ENCODE peak calls at places on chromosomes 12 and 14, in seven cellular contexts. E is IMR-90, I is body of pancreas, P is NT2/D1, R is heart right ventricle, L is mammary epithelial cell, N is esophagus muscularis mucosa. U is an unnamed sample.

GRCh38 chr12:5217936-5218335 is 174.3 kb downstream of the KCNA5 start:
- DNase-seq in L (no peak), P (no peak), N (no peak), E (no peak), I (no peak), R (no peak), U (no peak)

GRCh38 chr14:87001333-87001732 is 991.6 kb downstream of the GALC start:
- DNase-seq in I (no peak), P (no peak), E (no peak), N (no peak), L (no peak), R (no peak), U (no peak)

GRCh38 chr14:78863143-78863542 is 693.0 kb downstream of the NRXN3 start:
- DNase-seq in E (peak; percentile 43), P (peak; percentile 28), R (no peak), N (no peak), I (no peak), L (peak; percentile 25), U (peak; percentile 6)

GRCh38 chr12:88574278-88574677 is 6.0 kb downstream of the KITLG start:
- DNase-seq in R (no peak), E (peak; percentile 45), L (no peak), I (no peak), N (no peak), P (no peak), U (peak; percentile 14)

GRCh38 chr14:96001866-96002510 is 37.2 kb upstream of the C14orf132 start:
- DNase-seq in E (peak; percentile 8), I (no peak), N (no peak), L (no peak), P (no peak), R (no peak), U (peak; percentile 21)

GRCh38 chr12:52789637-52790426 is 6.1 kb downstream of the KRT3 start:
- DNase-seq in N (no peak), P (no peak), L (no peak), R (no peak), I (peak; percentile 7), E (no peak), U (no peak)

GRCh38 chr14:73460691-73461127 is 2.4 kb upstream of the NUMB start:
- DNase-seq in N (no peak), P (no peak), R (peak; percentile 64), E (peak; percentile 77), L (peak; percentile 55), I (no peak), U (no peak)

GRCh38 chr14:102504302-102504950 is 5.2 kb downstream of the ANKRD9 start:
- DNase-seq in L (no peak), N (no peak), E (no peak), I (no peak), R (no peak), P (no peak), U (no peak)

GRCh38 chr12:73383584-73384229 is 1111.5 kb downstream of the TRHDE start:
- DNase-seq in N (no peak), I (no peak), E (no peak), L (no peak), P (no peak), R (no peak), U (no peak)

GRCh38 chr14:24411468-24412454 is 13.0 kb downstream of the NYNRIN start:
- DNase-seq in N (no peak), I (peak; percentile 42), R (no peak), E (peak; percentile 59), L (no peak), P (no peak), U (no peak)

GRCh38 chr12:112261559-112261958 is 120.7 kb downstream of the HECTD4 start:
- DNase-seq in R (no peak), N (no peak), L (no peak), E (no peak), I (no peak), P (peak; percentile 6), U (no peak)

GRCh38 chr14:97491697-97492096 is 694.5 kb downstream of the VRK1 start:
- DNase-seq in E (no peak), R (no peak), P (no peak), L (no peak), I (no peak), N (no peak), U (no peak)

GRCh38 chr12:58408516-58408915 is 467.1 kb downstream of the ATP23 start:
- DNase-seq in I (no peak), R (no peak), E (peak; percentile 31), P (no peak), N (no peak), L (no peak), U (peak; percentile 60)

GRCh38 chr12:14417717-14418116 is 52.2 kb downstream of the ATF7IP start:
- DNase-seq in R (peak; percentile 79), E (peak; percentile 92), P (peak; percentile 70), L (peak; percentile 74), N (no peak), I (peak; percentile 86), U (peak; percentile 22)

GRCh38 chr12:94186461-94187237 is 38.3 kb downstream of the PLXNC1 start:
- DNase-seq in R (no peak), N (no peak), L (no peak), E (peak; percentile 61), P (no peak), I (peak; percentile 46), U (no peak)

GRCh38 chr12:99658950-99659349 is 11.4 kb downstream of the GARIN6 start:
- DNase-seq in I (no peak), R (no peak), E (no peak), N (no peak), P (no peak), L (no peak), U (no peak)

GRCh38 chr12:88572785-88573565 is 7.3 kb downstream of the KITLG start:
- DNase-seq in I (no peak), L (no peak), R (no peak), N (no peak), E (no peak), P (no peak), U (no peak)

GRCh38 chr12:117875652-117876491 is 92.9 kb downstream of the KSR2 start:
- DNase-seq in N (no peak), E (peak; percentile 3), L (no peak), R (no peak), P (peak; percentile 70), I (no peak), U (no peak)

GRCh38 chr14:53900499-53900898 is 56.1 kb downstream of the BMP4 start:
- DNase-seq in L (no peak), N (no peak), I (peak; percentile 5), E (no peak), P (no peak), R (peak; percentile 14), U (no peak)

GRCh38 chr12:26845057-26845666 is 12.2 kb upstream of the ITPR2 start:
- DNase-seq in L (peak; percentile 13), P (peak; percentile 68), N (no peak), E (peak; percentile 34), I (peak; percentile 74), R (peak; percentile 74), U (peak; percentile 55)

GRCh38 chr12:21451529-21451928 is 14.1 kb downstream of the PYROXD1 start:
- DNase-seq in L (no peak), N (no peak), P (peak; percentile 28), E (peak; percentile 56), I (no peak), R (no peak), U (no peak)

GRCh38 chr12:31496257-31496656 is 94.7 kb downstream of the DENND5B start:
- DNase-seq in I (no peak), R (no peak), N (no peak), E (peak; percentile 37), L (no peak), P (no peak), U (no peak)

GRCh38 chr12:80848858-80849257 is 88.9 kb downstream of the LIN7A start:
- DNase-seq in R (no peak), L (no peak), P (no peak), N (no peak), I (no peak), E (no peak), U (no peak)

GRCh38 chr12:107238276-107238675 is 144.9 kb upstream of the CRY1 start:
- DNase-seq in I (no peak), P (no peak), L (peak; percentile 23), R (no peak), E (peak; percentile 48), N (no peak), U (no peak)

GRCh38 chr12:107241421-107241820 is 148.1 kb upstream of the CRY1 start:
- DNase-seq in P (no peak), N (no peak), R (no peak), L (no peak), E (no peak), I (peak; percentile 10), U (no peak)

GRCh38 chr12:107244584-107244983 is 151.2 kb upstream of the CRY1 start:
- DNase-seq in R (no peak), I (no peak), L (no peak), P (no peak), E (no peak), N (no peak), U (no peak)

GRCh38 chr12:107243316-107243715 is 150.0 kb upstream of the CRY1 start:
- DNase-seq in L (no peak), E (no peak), I (peak; percentile 81), P (no peak), R (no peak), N (no peak), U (no peak)

GRCh38 chr12:107242189-107242588 is 148.8 kb upstream of the CRY1 start:
- DNase-seq in R (no peak), L (no peak), N (no peak), P (no peak), E (peak; percentile 20), I (no peak), U (no peak)
- H3K4me3 ChIP-seq in R (no peak overlapping the region), L (no peak overlapping the region), N (no peak overlapping the region), P (no peak overlapping the region), E (no peak overlapping the region), I (no peak overlapping the region), U (no peak overlapping the region)

DNA sequence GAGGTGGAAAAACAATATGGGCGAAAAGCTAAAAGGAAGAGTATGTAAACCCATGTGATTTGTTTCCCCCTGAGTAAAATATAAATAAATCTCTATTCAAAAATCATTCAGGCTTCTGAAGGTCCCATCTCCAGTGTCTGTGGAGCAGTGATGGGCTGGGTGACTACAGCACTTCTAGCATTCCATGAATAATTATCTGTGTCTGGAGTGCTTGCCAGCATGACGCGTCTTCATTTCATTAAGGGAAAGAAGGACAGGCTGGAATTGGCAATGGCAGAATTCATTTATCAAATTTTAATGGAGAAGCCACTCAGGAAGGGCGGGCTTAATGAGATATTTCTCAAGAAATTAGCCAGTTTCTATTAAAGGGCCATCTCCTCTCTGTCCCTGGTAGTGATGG is 916.3 kb upstream of the SEL1L start:
- DNase-seq in L (no peak), R (no peak), N (no peak), E (no peak), P (no peak), I (no peak), U (no peak)
- H3K9me3 ChIP-seq in L (peaks cover 20% of the 10 kb centered on the region), R (no peaks in the 10 kb centered on the region), N (no peaks in the 10 kb centered on the region), E (peaks cover 13% of the 10 kb centered on the region), P (no peaks in the 10 kb centered on the region), I (no peaks in the 10 kb centered on the region), U (no peaks in the 10 kb centered on the region)

GRCh38 chr12:101729842-101730241 is 9.4 kb downstream of the SYCP3 start:
- DNase-seq in E (no peak), I (no peak), R (no peak), P (no peak), L (no peak), N (no peak), U (no peak)
- H3K4me3 ChIP-seq in E (no peak overlapping the region), I (no peak overlapping the region), R (no peak overlapping the region), P (no peak overlapping the region), L (no peak overlapping the region), N (no peak overlapping the region), U (no peak overlapping the region)

DNA sequence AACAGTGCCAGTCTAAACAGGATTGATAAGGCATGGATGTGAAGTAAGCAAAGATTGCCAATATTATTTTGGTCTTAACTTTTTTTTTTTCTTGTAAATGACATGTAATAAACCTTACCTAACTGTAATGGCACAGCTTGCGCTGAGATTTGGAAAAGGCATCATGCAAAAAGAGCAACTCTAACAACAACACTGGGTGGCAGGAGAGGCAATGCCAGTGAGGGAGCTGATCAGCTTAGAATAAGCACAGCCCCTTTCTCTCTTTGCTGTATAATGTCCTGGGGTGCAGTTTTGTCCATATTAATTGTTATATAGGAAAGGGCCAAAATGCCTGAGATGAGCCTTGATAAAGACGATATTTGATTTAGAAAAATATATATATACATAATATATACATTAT is 1589.7 kb upstream of the FLRT2 start:
- DNase-seq in I (peak; percentile 30), P (no peak), N (no peak), E (no peak), R (no peak), L (no peak), U (no peak)
- H3K9me3 ChIP-seq in I (peaks cover 7% of the 10 kb centered on the region), P (peaks cover 10% of the 10 kb centered on the region), N (no peaks in the 10 kb centered on the region), E (no peaks in the 10 kb centered on the region), R (no peaks in the 10 kb centered on the region), L (peaks cover 4% of the 10 kb centered on the region), U (no peaks in the 10 kb centered on the region)

U was measured in MG63.